ENCODE peak calls at places on chromosomes 1 and 21, in four cellular contexts. J, Q, B and Y are unnamed samples.

GRCh38 chr1:241848680-241849344 is 808 bp downstream of the EXO1 start:
- DNase-seq in J (no peak), Q (no peak), B (no peak), Y (no peak)

GRCh38 chr1:203044546-203044975 is 18.3 kb downstream of the PPFIA4 start:
- DNase-seq in J (no peak), Q (no peak), B (no peak), Y (no peak)

GRCh38 chr1:234512376-234512965 is 33.5 kb upstream of the TARBP1 start:
- DNase-seq in J (no peak), Q (no peak), B (no peak), Y (no peak)

GRCh38 chr1:246506785-246507639 is at the start of gene SMYD3:
- DNase-seq in J (peak; percentile 77), Q (peak; percentile 98), B (peak; percentile 32), Y (peak; percentile 78)

GRCh38 chr1:91092503-91092902 is 70.7 kb upstream of the ZNF644 start:
- DNase-seq in J (peak; percentile 63), Q (no peak), B (no peak), Y (no peak)

GRCh38 chr1:178530037-178530402 is 17.1 kb downstream of the TEX35 start:
- DNase-seq in J (peak; percentile 59), Q (no peak), B (no peak), Y (no peak)

GRCh38 chr1:16191309-16191708 is 21.1 kb downstream of the ARHGEF19 start:
- DNase-seq in J (no peak), Q (no peak), B (no peak), Y (no peak)

GRCh38 chr1:182120411-182121258 is 59.1 kb upstream of the ZNF648 start:
- DNase-seq in J (peak; percentile 91), Q (no peak), B (no peak), Y (peak; percentile 62)

GRCh38 chr1:87450615-87451209 is 122.0 kb downstream of the LMO4 start:
- DNase-seq in J (peak; percentile 21), Q (peak; percentile 8), B (peak; percentile 24), Y (no peak)
- TF ChIP-seq JUNB in J (no peak), Q (no peak), B (no peak), Y (no peak)

GRCh38 chr1:12152106-12152891 is 14.5 kb upstream of the TNFRSF1B start:
- DNase-seq in J (no peak), Q (no peak), B (peak; percentile 98), Y (no peak)
- TF ChIP-seq USF2 in J (no peak), Q (no peak), B (no peak), Y (no peak)

DNA sequence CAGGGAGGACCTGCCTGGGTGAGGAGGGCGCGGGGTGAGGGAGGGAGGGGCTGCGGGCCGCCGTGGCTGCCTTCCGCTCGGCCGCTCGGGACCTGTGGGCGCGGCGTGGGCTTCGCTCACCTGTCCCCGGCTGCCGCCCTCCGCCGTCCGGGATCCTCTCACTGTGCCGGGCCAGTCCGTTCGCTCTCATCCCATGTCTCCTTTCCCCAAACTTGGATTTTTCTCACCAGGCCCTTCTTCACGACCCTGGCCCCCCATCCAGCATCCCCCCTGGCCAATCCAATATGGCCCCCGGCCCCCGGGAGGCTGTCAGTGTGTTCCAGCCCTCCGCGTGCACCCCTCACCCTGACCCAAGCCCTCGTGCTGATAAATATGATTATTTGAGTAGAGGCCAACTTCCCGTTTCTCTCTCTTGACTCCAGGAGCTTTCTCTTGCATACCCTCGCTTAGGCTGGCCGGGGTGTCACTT is 359 bp downstream of the ZBTB48 start:
- DNase-seq in J (no peak), Q (no peak), B (no peak), Y (no peak)
- TF ChIP-seq JUNB in J (no peak), Q (no peak), B (no peak), Y (no peak)

GRCh38 chr1:193614817-193615216 is 428.4 kb upstream of the B3GALT2 start:
- DNase-seq in J (no peak), Q (no peak), B (peak; percentile 2), Y (peak; percentile 78)
- TF ChIP-seq USF2 in J (no peak), Q (no peak), B (no peak), Y (no peak)

DNA sequence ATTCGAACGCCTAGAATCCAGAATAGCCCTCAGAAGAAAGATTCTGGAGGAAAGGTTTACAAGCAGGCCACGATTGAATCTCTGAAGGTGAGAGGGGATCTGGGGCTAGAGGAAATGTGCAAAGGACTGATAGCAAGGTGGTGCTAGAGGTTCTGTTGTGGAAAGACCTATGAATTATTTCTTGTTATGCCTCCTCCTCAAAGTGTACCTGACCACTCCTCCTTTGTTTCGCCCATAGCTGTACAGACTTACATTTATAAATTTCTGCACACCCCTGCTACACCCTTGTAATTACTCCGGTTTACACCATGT is 986 bp downstream of the TCEANC2 start:
- DNase-seq in J (no peak), Q (peak; percentile 82), B (no peak), Y (no peak)
- TF ChIP-seq JUNB in J (no peak), Q (no peak), B (no peak), Y (no peak)

GRCh38 chr21:39313457-39314154 is at the start of gene BRWD1:
- DNase-seq in J (peak; percentile 72), Q (peak; percentile 93), B (no peak), Y (peak; percentile 90)
- TF ChIP-seq USF2 in J (no peak), Q (peak; percentile 57), B (no peak), Y (no peak)